ENCODE peak calls at places on chromosome 18, in five cellular contexts. One of them, this sample, is unnamed.

GRCh38 chr18:26549103-26549485 is 741 bp upstream of the KCTD1 start:
- DNase-seq in heart left ventricle: no peak
- DNase-seq in gastrocnemius medialis: peak
- DNase-seq in fibroblast of lung: peak
- DNase-seq in endodermal cell: peak
- DNase-seq in this sample: peak

GRCh38 chr18:484749-485464 is 15.6 kb downstream of the COLEC12 start:
- DNase-seq in heart left ventricle: no peak
- DNase-seq in gastrocnemius medialis: no peak
- DNase-seq in fibroblast of lung: no peak
- DNase-seq in endodermal cell: no peak
- DNase-seq in this sample: no peak

GRCh38 chr18:42532119-42532518 is 577.1 kb downstream of the PIK3C3 start:
- DNase-seq in heart left ventricle: no peak
- DNase-seq in gastrocnemius medialis: no peak
- DNase-seq in fibroblast of lung: no peak
- DNase-seq in endodermal cell: no peak
- DNase-seq in this sample: no peak

GRCh38 chr18:45111507-45111858 is 430.8 kb downstream of the SETBP1 start:
- DNase-seq in heart left ventricle: no peak
- DNase-seq in gastrocnemius medialis: no peak
- DNase-seq in fibroblast of lung: no peak
- DNase-seq in endodermal cell: no peak
- DNase-seq in this sample: no peak

GRCh38 chr18:7946724-7947377 is 379.7 kb downstream of the PTPRM start:
- DNase-seq in heart left ventricle: no peak
- DNase-seq in gastrocnemius medialis: no peak
- DNase-seq in fibroblast of lung: peak
- DNase-seq in endodermal cell: peak
- DNase-seq in this sample: no peak

GRCh38 chr18:75475228-75475627 is 47.7 kb upstream of the SMIM21 start:
- DNase-seq in heart left ventricle: no peak
- DNase-seq in gastrocnemius medialis: no peak
- DNase-seq in fibroblast of lung: peak
- DNase-seq in endodermal cell: no peak
- DNase-seq in this sample: no peak

GRCh38 chr18:9400197-9400596 is 65.6 kb downstream of the TWSG1 start:
- DNase-seq in heart left ventricle: no peak
- DNase-seq in gastrocnemius medialis: no peak
- DNase-seq in fibroblast of lung: no peak
- DNase-seq in endodermal cell: no peak
- DNase-seq in this sample: no peak

GRCh38 chr18:53886066-53886465 is 338.4 kb downstream of the MBD2 start:
- DNase-seq in heart left ventricle: no peak
- DNase-seq in gastrocnemius medialis: no peak
- DNase-seq in fibroblast of lung: no peak
- DNase-seq in endodermal cell: no peak
- DNase-seq in this sample: no peak

GRCh38 chr18:72623444-72623843 is 79.3 kb upstream of the CBLN2 start:
- DNase-seq in heart left ventricle: no peak
- DNase-seq in gastrocnemius medialis: no peak
- DNase-seq in fibroblast of lung: no peak
- DNase-seq in endodermal cell: no peak
- DNase-seq in this sample: no peak

GRCh38 chr18:8750954-8751415 is 45.6 kb downstream of the MTCL1 start:
- DNase-seq in heart left ventricle: no peak
- DNase-seq in gastrocnemius medialis: no peak
- DNase-seq in fibroblast of lung: peak
- DNase-seq in endodermal cell: no peak
- DNase-seq in this sample: no peak

GRCh38 chr18:69484699-69485396 is 84.2 kb downstream of the DOK6 start:
- DNase-seq in heart left ventricle: no peak
- DNase-seq in gastrocnemius medialis: no peak
- DNase-seq in fibroblast of lung: peak
- DNase-seq in endodermal cell: no peak
- DNase-seq in this sample: no peak

GRCh38 chr18:7452331-7452730 is 114.8 kb upstream of the PTPRM start:
- DNase-seq in heart left ventricle: no peak
- DNase-seq in gastrocnemius medialis: no peak
- DNase-seq in fibroblast of lung: no peak
- DNase-seq in endodermal cell: peak
- DNase-seq in this sample: no peak

GRCh38 chr18:52694804-52695203 is 354.8 kb downstream of the DCC start:
- DNase-seq in heart left ventricle: no peak
- DNase-seq in gastrocnemius medialis: no peak
- DNase-seq in fibroblast of lung: peak
- DNase-seq in endodermal cell: peak
- DNase-seq in this sample: no peak

GRCh38 chr18:40346146-40346545 is 1608.9 kb upstream of the PIK3C3 start:
- DNase-seq in heart left ventricle: no peak
- DNase-seq in gastrocnemius medialis: no peak
- DNase-seq in fibroblast of lung: peak
- DNase-seq in endodermal cell: no peak
- DNase-seq in this sample: no peak

GRCh38 chr18:13915973-13916372 is 637 bp upstream of the MC2R start:
- DNase-seq in heart left ventricle: peak
- DNase-seq in gastrocnemius medialis: no peak
- DNase-seq in fibroblast of lung: peak
- DNase-seq in endodermal cell: no peak
- DNase-seq in this sample: peak

GRCh38 chr18:11767935-11768334 is 78.9 kb downstream of the GNAL start:
- DNase-seq in heart left ventricle: no peak
- DNase-seq in gastrocnemius medialis: no peak
- DNase-seq in fibroblast of lung: peak
- DNase-seq in endodermal cell: no peak
- DNase-seq in this sample: no peak

GRCh38 chr18:76619342-76620315 is 124.6 kb upstream of the ZNF516 start:
- DNase-seq in heart left ventricle: peak
- DNase-seq in gastrocnemius medialis: peak
- DNase-seq in fibroblast of lung: peak
- DNase-seq in endodermal cell: peak
- DNase-seq in this sample: peak

GRCh38 chr18:79200546-79201268 is 131.5 kb downstream of the ATP9B start:
- DNase-seq in heart left ventricle: peak
- DNase-seq in gastrocnemius medialis: no peak
- DNase-seq in fibroblast of lung: peak
- DNase-seq in endodermal cell: peak
- DNase-seq in this sample: peak

GRCh38 chr18:6557470-6558245 is 142.9 kb upstream of the L3MBTL4 start:
- DNase-seq in heart left ventricle: no peak
- DNase-seq in gastrocnemius medialis: peak
- DNase-seq in fibroblast of lung: no peak
- DNase-seq in endodermal cell: peak
- DNase-seq in this sample: no peak

GRCh38 chr18:79961527-79962291 is 2.7 kb upstream of the HSBP1L1 start:
- DNase-seq in heart left ventricle: no peak
- DNase-seq in gastrocnemius medialis: no peak
- DNase-seq in fibroblast of lung: peak
- DNase-seq in endodermal cell: peak
- DNase-seq in this sample: no peak

GRCh38 chr18:61820842-61821241 is 72.0 kb downstream of the RNF152 start:
- DNase-seq in heart left ventricle: no peak
- DNase-seq in gastrocnemius medialis: no peak
- DNase-seq in fibroblast of lung: no peak
- DNase-seq in endodermal cell: no peak
- DNase-seq in this sample: no peak

GRCh38 chr18:55998071-55998522 is 410.1 kb upstream of the TCF4 start:
- DNase-seq in heart left ventricle: peak
- DNase-seq in gastrocnemius medialis: no peak
- DNase-seq in fibroblast of lung: peak
- DNase-seq in endodermal cell: peak
- DNase-seq in this sample: peak

GRCh38 chr18:6731197-6731596 is 1.7 kb downstream of the ARHGAP28 start:
- DNase-seq in heart left ventricle: no peak
- DNase-seq in gastrocnemius medialis: peak
- DNase-seq in fibroblast of lung: peak
- DNase-seq in endodermal cell: no peak
- DNase-seq in this sample: peak

GRCh38 chr18:10249270-10249669 is 205.2 kb upstream of the APCDD1 start:
- DNase-seq in heart left ventricle: no peak
- DNase-seq in gastrocnemius medialis: no peak
- DNase-seq in fibroblast of lung: no peak
- DNase-seq in endodermal cell: peak
- DNase-seq in this sample: no peak

GRCh38 chr18:9796933-9797549 is 88.7 kb upstream of the TXNDC2 start:
- DNase-seq in heart left ventricle: peak
- DNase-seq in gastrocnemius medialis: no peak
- DNase-seq in fibroblast of lung: no peak
- DNase-seq in endodermal cell: no peak
- DNase-seq in this sample: no peak

GRCh38 chr18:35517715-35518114 is 20.0 kb upstream of the INO80C start:
- DNase-seq in heart left ventricle: no peak
- DNase-seq in gastrocnemius medialis: no peak
- DNase-seq in fibroblast of lung: no peak
- DNase-seq in endodermal cell: no peak
- DNase-seq in this sample: no peak

GRCh38 chr18:70293166-70293565 is 4.3 kb downstream of the SOCS6 start:
- DNase-seq in heart left ventricle: no peak
- DNase-seq in gastrocnemius medialis: no peak
- DNase-seq in fibroblast of lung: no peak
- DNase-seq in endodermal cell: no peak
- DNase-seq in this sample: no peak

GRCh38 chr18:45251236-45251635 is 364.0 kb upstream of the SLC14A2 start:
- DNase-seq in heart left ventricle: no peak
- DNase-seq in gastrocnemius medialis: no peak
- DNase-seq in fibroblast of lung: peak
- DNase-seq in endodermal cell: no peak
- DNase-seq in this sample: no peak

GRCh38 chr18:65941482-65941881 is 190.7 kb downstream of the CDH7 start:
- DNase-seq in heart left ventricle: no peak
- DNase-seq in gastrocnemius medialis: no peak
- DNase-seq in fibroblast of lung: no peak
- DNase-seq in endodermal cell: no peak
- DNase-seq in this sample: no peak

GRCh38 chr18:7645756-7646155 is 78.6 kb downstream of the PTPRM start:
- DNase-seq in heart left ventricle: no peak
- DNase-seq in gastrocnemius medialis: no peak
- DNase-seq in fibroblast of lung: peak
- DNase-seq in endodermal cell: no peak
- DNase-seq in this sample: peak

GRCh38 chr18:7924616-7925015 is 357.5 kb downstream of the PTPRM start:
- DNase-seq in heart left ventricle: no peak
- DNase-seq in gastrocnemius medialis: no peak
- DNase-seq in fibroblast of lung: no peak
- DNase-seq in endodermal cell: no peak
- DNase-seq in this sample: no peak

GRCh38 chr18:53380063-53380639 is 844.3 kb downstream of the MBD2 start:
- DNase-seq in heart left ventricle: no peak
- DNase-seq in gastrocnemius medialis: no peak
- DNase-seq in fibroblast of lung: peak
- DNase-seq in endodermal cell: peak
- DNase-seq in this sample: no peak

GRCh38 chr18:77208969-77209368 is 40.7 kb upstream of the GALR1 start:
- DNase-seq in heart left ventricle: peak
- DNase-seq in gastrocnemius medialis: peak
- DNase-seq in fibroblast of lung: peak
- DNase-seq in endodermal cell: no peak
- DNase-seq in this sample: no peak

GRCh38 chr18:9648431-9649163 is 34.2 kb upstream of the PPP4R1 start:
- DNase-seq in heart left ventricle: no peak
- DNase-seq in gastrocnemius medialis: no peak
- DNase-seq in fibroblast of lung: no peak
- DNase-seq in endodermal cell: no peak
- DNase-seq in this sample: no peak

GRCh38 chr18:45626330-45627203 is 11.3 kb downstream of the SLC14A2 start:
- DNase-seq in heart left ventricle: no peak
- DNase-seq in gastrocnemius medialis: no peak
- DNase-seq in fibroblast of lung: peak
- DNase-seq in endodermal cell: peak
- DNase-seq in this sample: no peak

GRCh38 chr18:74896390-74896991 is 298.8 kb downstream of the ZNF407 start:
- DNase-seq in heart left ventricle: peak
- DNase-seq in gastrocnemius medialis: peak
- DNase-seq in fibroblast of lung: no peak
- DNase-seq in endodermal cell: peak
- DNase-seq in this sample: peak

GRCh38 chr18:10822457-10822856 is 296.6 kb downstream of the NAPG start:
- DNase-seq in heart left ventricle: no peak
- DNase-seq in gastrocnemius medialis: no peak
- DNase-seq in fibroblast of lung: peak
- DNase-seq in endodermal cell: peak
- DNase-seq in this sample: no peak

DNA sequence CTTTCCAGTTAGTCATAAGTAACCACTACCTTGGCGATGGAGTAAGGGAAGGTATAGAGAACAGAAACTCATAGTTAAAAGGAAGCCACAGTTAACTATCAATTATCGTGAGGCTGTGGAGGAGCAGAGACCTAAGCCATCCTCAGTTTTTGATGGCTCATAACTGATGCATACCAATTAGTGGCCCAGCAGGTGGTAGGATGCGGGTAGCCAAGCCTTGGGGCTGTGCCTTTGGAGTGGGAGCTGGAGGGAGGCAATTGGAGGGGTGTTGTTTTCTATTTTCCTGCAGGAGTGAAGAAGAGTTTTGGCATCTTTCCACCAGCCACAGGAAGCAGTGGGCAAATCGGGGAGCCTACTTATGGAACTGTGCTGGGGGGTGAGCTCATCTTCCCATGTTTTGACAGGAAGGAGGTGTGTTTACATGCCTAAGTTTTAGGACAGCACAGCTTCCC is 194.8 kb downstream of the TPGS2 start:
- DNase-seq in heart left ventricle: no peak
- DNase-seq in gastrocnemius medialis: no peak
- DNase-seq in fibroblast of lung: no peak
- DNase-seq in endodermal cell: no peak
- DNase-seq in this sample: no peak
- H3K27ac ChIP-seq in heart left ventricle: no peak
- H3K27ac ChIP-seq in gastrocnemius medialis: no peak
- H3K27ac ChIP-seq in fibroblast of lung: no peak
- H3K27ac ChIP-seq in endodermal cell: no peak
- H3K27ac ChIP-seq in this sample: no peak

GRCh38 chr18:2303517-2304238 is 267.6 kb downstream of the METTL4 start:
- DNase-seq in heart left ventricle: no peak
- DNase-seq in gastrocnemius medialis: no peak
- DNase-seq in fibroblast of lung: peak
- DNase-seq in endodermal cell: no peak
- DNase-seq in this sample: no peak
- H3K4me3 ChIP-seq in heart left ventricle: no peak
- H3K4me3 ChIP-seq in gastrocnemius medialis: no peak
- H3K4me3 ChIP-seq in fibroblast of lung: no peak
- H3K4me3 ChIP-seq in endodermal cell: no peak
- H3K4me3 ChIP-seq in this sample: no peak

GRCh38 chr18:47215554-47216138 is 35.8 kb downstream of the SKOR2 start:
- DNase-seq in heart left ventricle: no peak
- DNase-seq in gastrocnemius medialis: no peak
- DNase-seq in fibroblast of lung: peak
- DNase-seq in endodermal cell: peak
- DNase-seq in this sample: peak
- TF ChIP-seq CTCF in heart left ventricle: peak
- TF ChIP-seq CTCF in gastrocnemius medialis: peak
- TF ChIP-seq CTCF in fibroblast of lung: peak
- TF ChIP-seq CTCF in endodermal cell: peak
- TF ChIP-seq CTCF in this sample: peak

DNA sequence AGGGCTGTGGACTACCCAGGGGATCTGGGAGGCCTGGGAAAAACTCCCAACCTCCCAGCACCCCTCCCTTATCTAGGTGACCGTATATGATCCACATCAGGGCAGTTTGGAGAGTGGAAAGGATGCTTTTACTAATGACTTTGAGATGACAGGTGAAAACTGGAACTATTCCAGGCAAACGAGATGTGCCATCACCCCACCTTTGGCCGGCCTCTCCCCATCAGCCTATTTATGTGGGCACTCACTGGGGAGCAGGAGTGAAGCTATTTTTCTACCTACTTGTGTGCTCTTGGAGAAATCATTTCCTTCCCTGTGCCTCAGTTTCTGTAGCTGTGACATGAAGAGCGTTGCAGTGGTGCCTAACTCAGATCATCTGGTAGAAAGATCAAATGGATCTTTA is 107.2 kb downstream of the SMAD7 start:
- DNase-seq in heart left ventricle: no peak
- DNase-seq in gastrocnemius medialis: no peak
- DNase-seq in fibroblast of lung: no peak
- DNase-seq in endodermal cell: no peak
- DNase-seq in this sample: no peak
- H3K27ac ChIP-seq in heart left ventricle: peak
- H3K27ac ChIP-seq in gastrocnemius medialis: peak
- H3K27ac ChIP-seq in fibroblast of lung: no peak
- H3K27ac ChIP-seq in endodermal cell: no peak
- H3K27ac ChIP-seq in this sample: no peak